ENCODE peak calls at places on chromosome 22, in ten cellular contexts. R is IMR-90, Z is WERI-Rb-1, C is neural progenitor cell, A is psoas muscle, Q is aorta, T is stomach, L is neuronal stem cell, D is endothelial cell of umbilical vein, J is adrenal gland. F is an unnamed sample. For H3K9me3 and H3K27me3, the result is how much of the 10 kb centered on the place peaks cover.

GRCh38 chr22:17922925-17923898 is 101.1 kb downstream of the MICAL3 start:
- DNase-seq in R (peak), C (no peak), L (no peak), Q (peak), D (peak), Z (no peak), A (no peak), T (no peak), J (peak), F (peak)

GRCh38 chr22:28044546-28045173 is 125.6 kb upstream of the PITPNB start:
- DNase-seq in T (no peak), Z (no peak), C (no peak), J (no peak), A (no peak), L (no peak), Q (no peak), D (no peak), R (no peak), F (no peak)

GRCh38 chr22:38925571-38926041 is 31.8 kb upstream of the APOBEC3A start:
- DNase-seq in D (no peak), A (no peak), Q (no peak), L (no peak), R (peak), Z (no peak), C (no peak), J (no peak), T (no peak), F (peak)

GRCh38 chr22:23800297-23801237 is 13.8 kb downstream of the SMARCB1 start:
- DNase-seq in A (no peak), J (no peak), D (no peak), L (no peak), C (no peak), T (no peak), Q (peak), Z (no peak), R (no peak), F (no peak)

GRCh38 chr22:30337461-30337778 is 10.7 kb upstream of the TBC1D10A start:
- DNase-seq in Q (no peak), C (no peak), T (no peak), R (no peak), D (no peak), A (peak), L (no peak), Z (no peak), J (no peak), F (no peak)

GRCh38 chr22:39620924-39621690 is 50.6 kb downstream of the CACNA1I start:
- DNase-seq in C (no peak), Q (no peak), D (no peak), T (no peak), Z (no peak), J (no peak), L (no peak), A (no peak), R (no peak), F (no peak)

GRCh38 chr22:17921871-17922821 is 102.2 kb downstream of the MICAL3 start:
- DNase-seq in J (no peak), A (no peak), R (no peak), T (no peak), Z (no peak), D (no peak), C (peak), Q (no peak), L (no peak), F (peak)

GRCh38 chr22:36284171-36284571 is 31.2 kb downstream of the APOL1 start:
- DNase-seq in C (no peak), L (no peak), T (no peak), Z (no peak), Q (no peak), R (no peak), D (no peak), J (no peak), A (no peak), F (no peak)

GRCh38 chr22:24485608-24486007 is 9.5 kb upstream of the UPB1 start:
- DNase-seq in J (no peak), R (no peak), T (no peak), Z (no peak), L (no peak), Q (no peak), A (no peak), D (no peak), C (no peak), F (no peak)

GRCh38 chr22:46175631-46176030 is 25.3 kb downstream of the PPARA start:
- DNase-seq in A (no peak), T (no peak), D (no peak), J (no peak), C (no peak), Q (no peak), R (peak), Z (no peak), L (no peak), F (no peak)

GRCh38 chr22:24894998-24895397 is 51.5 kb downstream of the LHFPL7 start:
- DNase-seq in A (peak), L (no peak), Z (no peak), C (no peak), Q (peak), J (peak), D (peak), R (no peak), T (peak), F (peak)

GRCh38 chr22:24416095-24416494 is 11.3 kb upstream of the ADORA2A start:
- DNase-seq in T (no peak), Q (no peak), L (no peak), J (no peak), R (no peak), C (no peak), Z (no peak), D (no peak), A (no peak), F (no peak)

GRCh38 chr22:17548756-17549035 is 14.6 kb upstream of the SLC25A18 start:
- DNase-seq in L (no peak), J (no peak), A (no peak), T (no peak), Z (no peak), R (no peak), D (no peak), Q (no peak), C (no peak), F (no peak)

GRCh38 chr22:24333301-24333700 is 62.7 kb downstream of the SPECC1L start:
- DNase-seq in D (no peak), A (no peak), Z (no peak), J (no peak), L (no peak), T (no peak), R (peak), C (no peak), Q (no peak), F (peak)

GRCh38 chr22:44738347-44738715 is 14.0 kb upstream of the ARHGAP8 start:
- DNase-seq in L (no peak), T (peak), A (no peak), C (no peak), Q (no peak), R (peak), J (no peak), Z (no peak), D (no peak), F (peak)

GRCh38 chr22:44396727-44397722 is 84.3 kb upstream of the SHISAL1 start:
- DNase-seq in J (no peak), C (no peak), L (no peak), Z (no peak), D (no peak), A (peak), Q (peak), R (no peak), T (peak), F (no peak)

GRCh38 chr22:50705219-50705691 is 32.6 kb downstream of the SHANK3 start:
- DNase-seq in Z (no peak), T (peak), Q (peak), R (peak), J (peak), A (peak), D (peak), L (peak), C (peak), F (peak)

GRCh38 chr22:38618258-38618657 is 37.9 kb downstream of the FAM227A start:
- DNase-seq in D (no peak), Z (no peak), C (no peak), T (no peak), R (no peak), Q (no peak), A (no peak), J (no peak), L (no peak), F (no peak)

GRCh38 chr22:32378703-32379272 is 21.1 kb downstream of the RFPL3 start:
- DNase-seq in J (no peak), A (no peak), C (peak), R (peak), Q (no peak), T (no peak), D (peak), Z (peak), L (peak), F (peak)

GRCh38 chr22:50415426-50415825 is 59.4 kb downstream of the SBF1 start:
- DNase-seq in Z (no peak), L (no peak), D (no peak), J (no peak), C (no peak), Q (peak), R (no peak), T (no peak), A (no peak), F (no peak)

GRCh38 chr22:29609139-29609538 is 5.7 kb downstream of the NF2 start:
- DNase-seq in Q (no peak), R (no peak), C (peak), A (no peak), D (no peak), T (no peak), Z (peak), L (no peak), J (no peak), F (no peak)

GRCh38 chr22:50529416-50530279 is at the start of gene TYMP:
- DNase-seq in J (peak), Q (peak), D (no peak), Z (no peak), A (peak), T (peak), R (no peak), C (peak), L (no peak), F (peak)

GRCh38 chr22:50544078-50544745 is 1.5 kb upstream of the KLHDC7B start:
- DNase-seq in L (peak), Z (peak), J (peak), D (peak), Q (peak), T (peak), R (peak), C (peak), A (peak), F (peak)

GRCh38 chr22:28817919-28818859 is 17.8 kb upstream of the XBP1 start:
- DNase-seq in Z (no peak), C (no peak), L (no peak), T (peak), J (peak), D (no peak), Q (no peak), A (no peak), R (no peak), F (no peak)

GRCh38 chr22:39290724-39291161 is 28.7 kb downstream of the RPL3 start:
- DNase-seq in R (peak), A (peak), T (peak), C (no peak), L (no peak), D (peak), J (peak), Z (no peak), Q (peak), F (peak)

GRCh38 chr22:44782286-44782830 is 30.0 kb downstream of the ARHGAP8 start:
- DNase-seq in J (no peak), A (no peak), T (no peak), C (no peak), D (no peak), Q (no peak), R (no peak), L (no peak), Z (no peak), F (no peak)

GRCh38 chr22:50012201-50013181 is at the start of gene IL17REL:
- DNase-seq in D (no peak), R (peak), C (no peak), T (peak), A (no peak), Q (no peak), L (no peak), J (no peak), Z (no peak), F (no peak)

GRCh38 chr22:37740455-37741311 is 43.8 kb downstream of the TRIOBP start:
- DNase-seq in R (no peak), L (no peak), J (no peak), Z (no peak), C (no peak), Q (no peak), A (no peak), T (no peak), D (no peak), F (no peak)

GRCh38 chr22:22999473-22999872 is 70.8 kb upstream of the GNAZ start:
- DNase-seq in T (no peak), L (no peak), Q (no peak), A (no peak), J (no peak), D (no peak), Z (no peak), C (no peak), R (no peak), F (no peak)

GRCh38 chr22:50626314-50626855 is 1.6 kb downstream of the ARSA start:
- DNase-seq in C (no peak), T (peak), R (no peak), A (no peak), L (no peak), D (no peak), Z (no peak), Q (no peak), J (peak), F (no peak)

GRCh38 chr22:46063861-46064235 is 86.5 kb upstream of the PPARA start:
- DNase-seq in C (no peak), Q (peak), A (peak), L (no peak), R (no peak), D (no peak), J (peak), T (peak), Z (no peak), F (no peak)

GRCh38 chr22:17742528-17742902 is 31.8 kb downstream of the BID start:
- DNase-seq in A (peak), J (peak), L (peak), T (peak), Z (peak), Q (peak), D (peak), C (peak), R (peak), F (peak)

GRCh38 chr22:43878079-43878795 is 13.6 kb downstream of the PNPLA5 start:
- DNase-seq in Q (peak), L (no peak), D (no peak), Z (no peak), T (no peak), R (peak), A (peak), J (peak), C (no peak), F (peak)

GRCh38 chr22:43008509-43008908 is 6.4 kb downstream of the PACSIN2 start:
- DNase-seq in T (no peak), C (no peak), R (no peak), Z (no peak), A (no peak), L (no peak), Q (peak), J (no peak), D (no peak), F (no peak)

GRCh38 chr22:17131686-17132085 is 10.5 kb upstream of the TMEM121B start:
- DNase-seq in L (no peak), Z (no peak), J (no peak), D (no peak), Q (no peak), R (no peak), A (no peak), T (no peak), C (peak), F (no peak)

GRCh38 chr22:48676266-48677167 is 1151.2 kb downstream of the BRD1 start:
- DNase-seq in C (no peak), L (no peak), R (no peak), Z (no peak), J (no peak), A (peak), T (no peak), Q (no peak), D (no peak), F (no peak)
- H3K9me3 ChIP-seq in C (under half), L (under half), R (half or more), Z (under half), J (under half), A (under half), T (under half), Q (under half), D (under half), F (under half)

GRCh38 chr22:19716041-19716828 is 1.9 kb downstream of the SEPTIN5 start:
- DNase-seq in D (no peak), Z (no peak), T (no peak), A (no peak), L (no peak), R (no peak), J (no peak), Q (no peak), C (no peak), F (no peak)

GRCh38 chr22:19716829-19717105 is 2.5 kb downstream of the SEPTIN5 start:
- DNase-seq in J (no peak), A (no peak), R (no peak), Z (no peak), L (no peak), D (no peak), C (no peak), Q (no peak), T (no peak), F (no peak)

GRCh38 chr22:19717691-19718254 is 3.5 kb downstream of the SEPTIN5 start:
- DNase-seq in J (peak), D (peak), Q (peak), L (no peak), Z (peak), T (peak), C (peak), A (peak), R (peak), F (peak)

GRCh38 chr22:19718255-19719054 is 4.2 kb downstream of the SEPTIN5 start:
- DNase-seq in R (no peak), Q (no peak), Z (no peak), D (no peak), J (no peak), T (no peak), C (no peak), A (no peak), L (no peak), F (no peak)

DNA sequence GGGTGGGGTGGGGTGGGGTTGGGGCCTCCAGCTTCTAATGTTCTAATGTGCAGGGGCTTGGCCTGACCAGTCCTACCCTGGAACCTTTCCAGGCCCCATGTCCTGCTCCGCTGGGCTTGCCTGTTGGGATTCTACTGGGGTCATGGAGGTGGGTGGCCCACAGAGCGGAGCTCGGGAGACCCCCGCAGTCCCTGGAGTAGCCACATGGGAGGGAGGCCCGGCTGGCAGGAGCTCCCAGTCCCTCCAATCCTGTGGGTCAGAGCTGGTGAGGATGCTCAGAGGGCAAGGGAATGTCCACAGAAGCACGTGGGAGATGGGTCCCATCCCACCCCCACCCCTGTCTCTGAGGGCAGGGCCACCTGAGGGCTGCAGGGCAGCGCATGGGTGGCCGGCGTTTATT is 2.9 kb downstream of the SEPTIN5 start:
- DNase-seq in T (no peak), A (no peak), Z (no peak), J (no peak), R (no peak), C (no peak), D (no peak), Q (no peak), L (no peak), F (no peak)
- H3K27me3 ChIP-seq in T (under half), A (under half), Z (under half), J (under half), R (under half), C (half or more), D (under half), Q (under half), L (half or more), F (under half)

GRCh38 chr22:47207846-47208554 is 445.6 kb downstream of the TBC1D22A start:
- DNase-seq in L (no peak), D (no peak), J (no peak), Z (no peak), Q (no peak), R (no peak), T (peak), C (no peak), A (no peak), F (no peak)
- H3K9me3 ChIP-seq in L (half or more), D (under half), J (under half), Z (under half), Q (under half), R (under half), T (under half), C (under half), A (under half), F (under half)

GRCh38 chr22:41286639-41287091 is 678 bp upstream of the RANGAP1 start:
- DNase-seq in J (peak), Q (no peak), C (no peak), T (no peak), D (no peak), R (peak), L (no peak), Z (peak), A (no peak), F (peak)

GRCh38 chr22:41285441-41285819 is 557 bp downstream of the RANGAP1 start:
- DNase-seq in J (peak), Q (peak), C (peak), Z (peak), D (peak), R (peak), L (peak), A (peak), T (peak), F (peak)

GRCh38 chr22:41288245-41288946 is 2.4 kb upstream of the RANGAP1 start:
- DNase-seq in R (peak), Q (no peak), A (no peak), J (peak), L (no peak), C (no peak), D (peak), T (peak), Z (no peak), F (peak)

GRCh38 chr22:41284465-41284864 is 1.5 kb downstream of the RANGAP1 start:
- DNase-seq in A (no peak), C (no peak), L (no peak), Q (no peak), D (no peak), T (no peak), R (no peak), Z (no peak), J (no peak), F (no peak)

DNA sequence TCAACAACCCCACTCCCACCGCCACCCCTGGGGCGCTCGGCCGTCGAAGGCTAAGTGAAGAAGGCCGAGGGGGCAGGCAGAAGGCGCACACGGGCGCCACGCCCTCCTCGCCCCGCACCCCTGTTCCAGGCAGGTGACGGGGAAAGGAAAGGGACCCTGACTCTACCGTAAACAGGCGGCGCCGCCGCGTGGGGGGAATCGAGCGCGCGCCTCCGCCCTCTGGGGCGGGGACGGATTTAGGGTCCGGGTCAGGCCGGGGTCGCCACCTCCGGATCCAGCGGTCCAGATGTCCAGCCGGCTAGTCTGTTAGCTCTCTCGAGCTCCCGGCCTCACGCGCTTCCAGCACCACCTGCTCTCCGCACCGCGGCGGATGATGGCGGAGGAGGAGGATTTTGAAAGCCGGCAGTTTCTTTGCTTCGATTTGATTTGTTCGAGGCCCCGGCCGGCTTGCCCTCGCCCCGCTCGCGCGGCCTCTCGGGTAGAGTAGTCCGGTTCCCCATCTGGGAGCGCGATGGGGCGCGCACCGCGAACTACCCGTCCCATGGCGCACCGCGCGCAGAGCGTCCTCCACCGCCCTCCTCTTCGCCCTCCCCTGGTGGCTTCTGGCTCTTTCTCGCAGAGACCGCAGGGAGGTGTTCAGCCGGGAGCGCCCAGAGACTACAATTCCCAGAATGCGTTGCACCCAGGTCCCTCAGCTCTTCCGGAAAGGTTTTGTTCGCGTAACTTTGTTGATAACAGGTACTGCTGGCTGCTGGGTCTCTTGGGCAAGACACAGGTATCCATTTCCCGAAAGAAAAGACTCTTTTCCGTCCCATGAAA is at the start of gene RANGAP1:
- DNase-seq in J (peak), C (peak), Q (peak), T (peak), D (peak), A (peak), Z (peak), L (peak), R (peak), F (peak)
- H3K27me3 ChIP-seq in J (under half), C (under half), Q (under half), T (under half), D (under half), A (under half), Z (under half), L (under half), R (under half), F (under half)

DNA sequence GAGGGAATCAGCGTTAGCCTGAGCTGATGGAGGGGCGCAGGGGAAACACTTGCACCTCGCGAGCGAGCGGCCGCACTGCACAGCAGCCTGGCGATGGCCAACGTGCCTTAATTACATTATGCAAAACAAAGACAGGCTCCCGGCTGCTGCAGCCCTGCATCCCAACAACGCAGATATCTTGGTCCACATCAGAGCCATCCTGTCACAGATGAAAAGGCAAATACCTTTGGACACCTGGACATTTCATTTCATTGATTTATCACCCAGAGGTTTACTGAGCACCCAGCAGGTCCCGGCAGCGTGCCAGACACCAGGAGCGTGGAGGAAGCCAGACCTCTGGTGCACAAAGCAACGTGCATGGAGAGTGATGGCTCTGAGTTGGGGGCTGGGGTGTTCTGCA is 843.0 kb downstream of the TBC1D22A start:
- DNase-seq in C (no peak), Z (no peak), D (no peak), T (peak), A (no peak), R (no peak), Q (no peak), L (no peak), J (no peak), F (no peak)
- H3K9me3 ChIP-seq in C (under half), Z (under half), D (under half), T (under half), A (under half), R (under half), Q (under half), L (under half), J (under half), F (under half)

F was measured in fibroblast of lung.